ENCODE peak calls at places on chromosomes 11 and 22, in seven cellular contexts. T is stomach, L is HCT116, B is transverse colon, O is suprapubic skin, V is Panc1, U is breast epithelium. M is an unnamed sample.

GRCh38 chr11:34623463-34623862 is 2.6 kb downstream of the EHF start:
- DNase-seq in L (no peak), U (no peak), B (no peak), T (no peak), V (no peak), O (no peak), M (no peak)

GRCh38 chr11:17873571-17873970 is 139.0 kb downstream of the KCNC1 start:
- DNase-seq in U (no peak), V (no peak), T (no peak), O (no peak), B (no peak), L (no peak), M (no peak)

GRCh38 chr11:74134661-74135515 is 35.9 kb downstream of the C2CD3 start:
- DNase-seq in V (no peak), O (no peak), L (peak; percentile 44), B (no peak), T (no peak), U (no peak), M (no peak)

GRCh38 chr11:304915-305833 is 2.4 kb upstream of the IFITM2 start:
- DNase-seq in V (peak; percentile 53), O (no peak), U (peak; percentile 60), L (no peak), T (peak; percentile 65), B (peak; percentile 75), M (peak; percentile 82)

GRCh38 chr11:121814962-121815361 is 301.1 kb downstream of the BLID start:
- DNase-seq in T (no peak), V (no peak), U (no peak), B (no peak), O (no peak), L (peak; percentile 10), M (no peak)

GRCh38 chr11:48141475-48142100 is 75.0 kb upstream of the OR4B1 start:
- DNase-seq in L (no peak), V (no peak), B (no peak), U (no peak), O (no peak), T (no peak), M (no peak)

GRCh38 chr11:111592491-111592890 is 9.8 kb upstream of the SIK2 start:
- DNase-seq in L (no peak), B (no peak), V (no peak), U (no peak), T (no peak), O (no peak), M (no peak)

GRCh38 chr22:32378703-32379272 is 21.1 kb downstream of the RFPL3 start:
- DNase-seq in U (no peak), O (no peak), L (peak; percentile 54), B (peak; percentile 22), T (no peak), V (no peak), M (peak; percentile 80)

GRCh38 chr11:72685560-72686480 is 11.6 kb upstream of the PDE2A start:
- DNase-seq in U (no peak), T (no peak), V (no peak), O (no peak), B (peak; percentile 35), L (no peak), M (peak; percentile 66)

GRCh38 chr11:84824624-84825023 is 802.5 kb downstream of the DLG2 start:
- DNase-seq in B (no peak), V (no peak), O (no peak), L (no peak), U (no peak), T (no peak), M (no peak)

GRCh38 chr11:62457474-62457873 is 38.6 kb downstream of the SCGB1A1 start:
- DNase-seq in O (no peak), L (no peak), U (no peak), B (no peak), T (no peak), V (no peak), M (no peak)

GRCh38 chr22:42920101-42920820 is 63.2 kb upstream of the ARFGAP3 start:
- DNase-seq in V (no peak), O (no peak), U (no peak), L (no peak), B (no peak), T (no peak), M (no peak)

GRCh38 chr11:2789331-2789730 is 89.5 kb upstream of the KCNQ1OT1 start:
- DNase-seq in V (no peak), L (no peak), U (peak; percentile 13), T (peak; percentile 23), B (no peak), O (peak; percentile 69), M (no peak)

GRCh38 chr22:45475876-45476514 is 26.7 kb upstream of the FBLN1 start:
- DNase-seq in T (no peak), U (no peak), V (no peak), O (no peak), B (no peak), L (no peak), M (no peak)

GRCh38 chr22:20128902-20129746 is 2.5 kb upstream of the ZDHHC8 start:
- DNase-seq in B (peak; percentile 38), V (no peak), O (no peak), T (peak; percentile 37), L (no peak), U (no peak), M (no peak)

GRCh38 chr11:10289765-10290420 is 4.1 kb downstream of the SBF2 start:
- DNase-seq in T (no peak), O (no peak), U (no peak), L (no peak), V (no peak), B (no peak), M (no peak)

GRCh38 chr11:10293423-10294288 is at the start of gene SBF2:
- DNase-seq in T (peak; percentile 84), V (no peak), B (peak; percentile 86), O (peak; percentile 90), L (no peak), U (peak; percentile 68), M (peak; percentile 96)

GRCh38 chr11:10295056-10295901 is 1.3 kb upstream of the SBF2 start:
- DNase-seq in V (no peak), U (no peak), O (no peak), T (no peak), B (no peak), L (no peak), M (no peak)

GRCh38 chr11:10298342-10298741 is 4.3 kb upstream of the SBF2 start:
- DNase-seq in O (no peak), B (no peak), V (no peak), L (no peak), U (no peak), T (no peak), M (no peak)

DNA sequence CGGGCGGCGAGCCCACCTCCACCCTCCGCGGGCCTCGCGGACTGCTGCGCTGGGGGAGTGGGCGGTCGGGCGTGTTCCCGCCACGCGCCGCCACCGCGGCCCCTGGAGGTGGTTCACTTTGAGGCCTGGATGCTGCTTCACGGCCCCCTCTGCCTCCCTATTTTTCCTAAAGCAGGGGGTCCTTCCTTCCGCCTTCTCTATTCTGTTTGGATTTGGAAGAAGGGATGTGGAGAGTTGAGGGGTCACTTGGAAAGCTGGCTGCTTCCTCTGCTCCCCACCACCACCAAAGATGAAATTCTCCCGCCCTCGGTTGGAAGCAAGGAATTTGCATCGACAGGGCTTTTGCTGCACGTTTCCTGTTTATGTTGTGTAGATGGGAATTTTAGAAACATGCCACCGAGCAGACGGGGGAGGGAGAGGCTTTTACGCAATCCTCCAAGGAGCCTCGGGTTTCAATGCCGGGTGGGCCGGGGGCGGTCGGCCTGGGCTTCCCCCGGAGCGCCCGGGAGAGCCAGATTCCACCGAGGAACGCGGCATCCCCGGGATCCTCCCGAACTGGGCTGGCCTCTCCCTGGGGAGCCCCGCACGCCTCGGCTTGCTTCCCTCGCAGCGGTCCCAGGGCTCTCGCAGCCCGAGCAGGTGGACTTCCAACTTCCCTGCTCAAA is 402 bp upstream of the SBF2 start:
- DNase-seq in U (peak; percentile 29), V (no peak), O (peak; percentile 83), L (no peak), T (no peak), B (peak; percentile 41), M (peak; percentile 61)
- TF ChIP-seq POLR2AphosphoS5 in U (no peak), V (peak; percentile 2), O (no peak), L (peak; percentile 59), T (no peak), B (no peak), M (peak; percentile 47)

DNA sequence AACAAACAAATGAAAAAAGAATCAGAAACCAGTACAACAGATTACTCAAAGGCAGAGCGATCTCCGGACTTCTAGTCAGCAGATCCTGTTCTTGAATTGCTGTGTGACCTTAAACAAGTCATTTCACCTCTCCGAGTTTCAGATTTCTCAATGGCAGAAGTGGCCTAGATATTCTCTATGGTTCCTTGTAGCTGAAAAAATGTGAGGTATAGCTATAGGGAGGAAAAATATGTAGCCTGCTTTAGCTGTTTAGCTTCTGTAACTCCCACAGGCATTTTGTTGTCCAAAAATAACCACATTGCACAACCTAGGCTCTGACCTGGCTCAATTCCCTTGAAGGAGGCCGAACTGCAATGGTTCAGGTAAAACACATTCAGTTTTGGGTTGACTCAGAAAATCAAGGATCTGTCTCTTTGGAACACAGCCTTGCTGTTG is 100.7 kb downstream of the DBX1 start:
- DNase-seq in T (no peak), U (no peak), O (no peak), B (no peak), L (no peak), V (no peak), M (no peak)
- H3K36me3 ChIP-seq in T (peaks cover 10% of the 10 kb centered on the region), U (no peaks in the 10 kb centered on the region), O (peaks cover 20% of the 10 kb centered on the region), B (peaks cover 2% of the 10 kb centered on the region), L (no peaks in the 10 kb centered on the region), V (no peaks in the 10 kb centered on the region), M (peaks cover 98% of the 10 kb centered on the region)

DNA sequence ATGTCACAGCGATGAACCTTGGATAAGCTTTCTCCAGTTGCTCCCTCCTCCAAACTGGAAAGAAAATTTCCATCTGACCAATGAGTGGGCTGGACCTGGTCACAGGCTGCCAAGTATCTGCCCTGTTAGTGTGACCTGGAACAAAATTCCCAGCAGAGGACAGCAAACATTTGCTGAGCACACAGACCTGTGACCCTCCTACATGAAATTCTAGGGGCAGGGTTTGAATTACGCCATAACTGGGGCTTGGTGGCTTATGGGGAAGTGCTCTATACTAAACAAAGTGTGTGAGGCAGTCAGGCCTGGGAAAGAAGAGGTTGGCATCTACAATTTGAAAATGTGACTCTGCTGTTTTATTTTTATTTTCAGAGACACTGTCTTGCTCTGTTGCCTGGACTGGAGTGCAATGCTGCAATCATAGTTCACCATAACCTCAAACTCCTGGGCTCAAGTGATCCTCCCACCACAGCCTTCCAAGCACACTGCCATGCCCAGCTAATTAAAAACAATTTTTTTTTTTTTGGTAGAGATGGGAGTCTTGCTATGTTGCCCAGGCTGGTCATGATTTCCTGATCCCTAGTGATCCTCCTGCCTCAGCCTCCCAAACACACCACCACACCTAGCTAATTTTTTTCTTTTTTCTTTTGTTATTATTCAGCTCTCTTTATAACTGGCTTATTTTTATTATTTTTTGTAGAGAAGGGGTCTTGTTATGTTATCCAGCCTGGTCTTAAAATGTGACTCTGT is 13.6 kb upstream of the XBP1 start:
- DNase-seq in U (peak; percentile 55), O (peak; percentile 73), L (no peak), B (peak; percentile 43), V (no peak), T (peak; percentile 83), M (no peak)
- TF ChIP-seq POLR2AphosphoS5 in U (peak; percentile 19), O (no peak), L (no peak), B (peak; percentile 26), V (no peak), T (peak; percentile 9), M (no peak)

DNA sequence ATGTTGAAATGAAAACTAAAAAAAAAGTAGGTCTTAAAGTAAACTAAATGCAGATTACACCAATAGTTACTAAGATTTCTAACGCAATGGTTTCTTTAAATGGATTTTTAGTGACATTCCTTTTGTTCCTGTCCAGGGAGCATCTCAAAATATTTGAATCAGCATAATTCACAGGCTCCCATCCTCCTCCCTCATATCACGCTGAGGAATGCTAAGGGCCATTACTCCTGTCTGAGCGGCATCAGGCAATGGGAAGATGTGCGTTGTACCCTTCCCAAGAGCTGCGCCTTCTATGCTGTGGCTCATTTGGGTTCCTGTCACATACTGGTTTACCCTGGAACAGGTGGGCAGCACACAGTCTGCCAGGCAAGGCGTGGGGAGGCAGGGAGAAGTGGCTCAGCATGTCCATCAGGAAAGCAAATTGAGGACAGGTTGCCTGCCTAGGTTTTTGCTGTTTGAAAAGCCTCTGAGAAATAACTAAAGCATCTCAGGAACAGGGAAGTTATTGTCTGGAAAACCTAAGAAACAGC is 121.8 kb downstream of the DBX1 start:
- DNase-seq in B (no peak), T (no peak), L (no peak), O (no peak), U (no peak), V (no peak), M (no peak)
- H3K36me3 ChIP-seq in B (no peaks in the 10 kb centered on the region), T (peaks cover 5% of the 10 kb centered on the region), L (no peaks in the 10 kb centered on the region), O (peaks cover 18% of the 10 kb centered on the region), U (no peaks in the 10 kb centered on the region), V (no peaks in the 10 kb centered on the region), M (peaks cover 53% of the 10 kb centered on the region)

M was measured in SK-N-SH.